ENCODE peak calls at places on chromosomes 2 and 18, in nine cellular contexts. V, Q, P, N, A, C, M, S and R are unnamed samples. For H3K4me1, the result is how much of the 10 kb centered on the place peaks cover.

GRCh38 chr2:45180784-45181183 is 171.5 kb upstream of the SIX2 start:
- DNase-seq in V (no peak), Q (no peak), P (no peak), N (no peak), A (no peak), C (no peak), M (no peak), S (no peak), R (no peak)

GRCh38 chr2:101479328-101479727 is 4.4 kb upstream of the RFX8 start:
- DNase-seq in V (no peak), Q (no peak), P (no peak), N (no peak), A (no peak), C (no peak), M (no peak), S (peak), R (no peak)

GRCh38 chr2:43461461-43462073 is 134.3 kb downstream of the THADA start:
- DNase-seq in V (no peak), Q (no peak), P (no peak), N (no peak), A (no peak), C (no peak), M (no peak), S (no peak), R (no peak)

GRCh38 chr18:43789234-43790000 is 512.1 kb upstream of the SYT4 start:
- DNase-seq in V (no peak), Q (no peak), P (no peak), N (no peak), A (no peak), C (no peak), M (peak), S (no peak), R (no peak)

GRCh38 chr2:78699696-78700095 is 325.8 kb upstream of the REG3G start:
- DNase-seq in V (no peak), Q (no peak), P (no peak), N (no peak), A (no peak), C (no peak), M (no peak), S (no peak), R (no peak)

GRCh38 chr2:85662899-85663683 is 4.9 kb downstream of the SFTPB start:
- DNase-seq in V (no peak), Q (no peak), P (no peak), N (no peak), A (no peak), C (peak), M (peak), S (peak), R (no peak)

GRCh38 chr2:10573709-10574108 is 116.1 kb downstream of the NOL10 start:
- DNase-seq in V (no peak), Q (no peak), P (no peak), N (no peak), A (no peak), C (no peak), M (no peak), S (no peak), R (no peak)

GRCh38 chr2:134537702-134538101 is 181.1 kb downstream of the TMEM163 start:
- DNase-seq in V (no peak), Q (no peak), P (no peak), N (no peak), A (no peak), C (no peak), M (no peak), S (no peak), R (no peak)

GRCh38 chr2:98359986-98360385 is 13.7 kb downstream of the CNGA3 start:
- DNase-seq in V (no peak), Q (peak), P (no peak), N (no peak), A (no peak), C (no peak), M (no peak), S (no peak), R (no peak)

GRCh38 chr2:37287966-37288365 is 36.7 kb downstream of the PRKD3 start:
- DNase-seq in V (no peak), Q (no peak), P (no peak), N (no peak), A (no peak), C (no peak), M (peak), S (no peak), R (no peak)

GRCh38 chr2:241034490-241035141 is 36.2 kb downstream of the SNED1 start:
- DNase-seq in V (peak), Q (peak), P (no peak), N (no peak), A (no peak), C (no peak), M (no peak), S (no peak), R (no peak)

GRCh38 chr2:110729106-110729505 is 3.3 kb upstream of the ACOXL start:
- DNase-seq in V (no peak), Q (peak), P (no peak), N (no peak), A (no peak), C (no peak), M (no peak), S (no peak), R (no peak)

GRCh38 chr2:127901339-127902072 is 15.8 kb upstream of the AMMECR1L start:
- DNase-seq in V (no peak), Q (no peak), P (no peak), N (no peak), A (peak), C (peak), M (peak), S (peak), R (no peak)

GRCh38 chr2:9021563-9022211 is 18.2 kb upstream of the MBOAT2 start:
- DNase-seq in V (no peak), Q (no peak), P (no peak), N (no peak), A (no peak), C (no peak), M (no peak), S (no peak), R (no peak)

GRCh38 chr2:99348173-99348572 is 11.0 kb downstream of the EIF5B start:
- DNase-seq in V (no peak), Q (no peak), P (no peak), N (no peak), A (no peak), C (no peak), M (no peak), S (no peak), R (no peak)

GRCh38 chr2:152468832-152469692 is 134.1 kb downstream of the FMNL2 start:
- DNase-seq in V (no peak), Q (peak), P (no peak), N (no peak), A (no peak), C (peak), M (no peak), S (peak), R (no peak)

GRCh38 chr18:10421859-10422258 is 32.6 kb upstream of the APCDD1 start:
- DNase-seq in V (no peak), Q (no peak), P (no peak), N (no peak), A (no peak), C (no peak), M (no peak), S (peak), R (no peak)

GRCh38 chr2:200310545-200310971 is 4.1 kb downstream of the SPATS2L start:
- DNase-seq in V (no peak), Q (no peak), P (no peak), N (no peak), A (no peak), C (no peak), M (no peak), S (peak), R (no peak)

DNA sequence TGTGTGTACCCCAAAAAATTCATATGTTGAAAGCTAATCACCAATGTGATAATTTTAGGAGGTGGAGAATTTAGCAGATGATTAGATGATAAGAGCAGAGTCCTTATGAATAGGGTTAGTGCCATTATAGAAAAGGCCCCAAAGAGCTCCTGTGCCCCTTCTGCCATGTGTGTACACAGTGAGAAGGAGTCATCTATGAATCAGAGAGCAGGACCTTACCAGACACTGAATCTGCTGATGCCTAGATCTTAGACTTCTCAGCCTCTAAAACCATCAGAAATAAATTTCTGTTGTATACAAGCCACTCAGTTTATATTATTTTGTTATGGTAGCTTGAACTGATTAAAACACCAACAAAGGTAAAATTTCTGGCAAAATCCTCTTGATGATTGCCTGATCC is 560.0 kb upstream of the CDH2 start:
- DNase-seq in V (no peak), Q (no peak), P (no peak), N (no peak), A (no peak), C (no peak), M (no peak), S (peak), R (no peak)
- H3K27ac ChIP-seq in V (no peak), Q (no peak), P (no peak), N (no peak), A (no peak), C (no peak), M (no peak), S (no peak), R (no peak)

DNA sequence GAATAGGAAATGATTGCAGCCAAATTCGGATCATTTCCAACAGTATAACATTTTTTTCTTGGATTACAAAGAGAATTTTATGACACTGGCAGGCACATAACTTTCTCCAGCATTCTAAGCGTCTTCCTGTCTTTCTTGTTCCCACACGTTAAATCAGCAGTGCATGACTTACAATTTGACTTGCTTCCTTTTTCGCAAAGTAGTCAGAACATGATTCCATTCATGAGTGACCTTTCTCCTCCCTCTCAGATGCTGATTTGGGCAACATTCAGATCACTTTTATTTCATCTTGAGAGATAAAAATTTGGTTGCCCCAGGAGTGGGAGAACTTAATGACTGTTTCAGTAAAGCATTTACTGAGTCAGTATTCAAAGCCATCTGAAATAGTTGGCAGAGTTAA is 858.7 kb upstream of the ACVR2A start:
- DNase-seq in V (no peak), Q (no peak), P (no peak), N (no peak), A (no peak), C (no peak), M (no peak), S (no peak), R (no peak)
- H3K4me1 ChIP-seq in V (under half), Q (under half), P (under half), N (under half), A (under half), C (under half), M (under half), S (under half), R (under half)

DNA sequence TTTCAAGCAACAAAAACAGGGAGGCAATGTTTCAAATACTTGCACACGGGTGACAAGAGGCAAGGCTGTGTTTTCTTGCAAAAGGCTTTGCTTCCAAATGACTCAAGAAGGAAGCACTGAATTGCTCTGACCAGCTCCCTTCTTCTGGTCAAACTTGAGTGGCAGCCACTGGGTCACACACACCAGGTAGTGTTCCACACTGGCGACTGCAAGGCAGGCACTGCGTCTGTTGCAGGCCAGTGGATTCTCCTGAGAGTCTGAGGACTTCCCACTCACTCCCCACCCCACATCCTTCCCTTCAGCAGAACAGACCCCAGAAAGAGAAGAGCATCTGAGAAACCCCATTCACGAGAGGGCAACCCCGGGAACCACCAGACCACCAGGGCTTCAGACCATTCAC is 19.8 kb downstream of the PARD6G start:
- DNase-seq in V (no peak), Q (peak), P (no peak), N (no peak), A (no peak), C (no peak), M (no peak), S (no peak), R (no peak)
- H3K27ac ChIP-seq in V (no peak), Q (no peak), P (no peak), N (no peak), A (no peak), C (no peak), M (no peak), S (no peak), R (no peak)

GRCh38 chr2:119230219-119230618 is 6.6 kb downstream of the STEAP3 start:
- DNase-seq in V (no peak), Q (no peak), P (no peak), N (no peak), A (no peak), C (no peak), M (no peak), S (no peak), R (no peak)

GRCh38 chr2:119230630-119231185 is 7.1 kb downstream of the STEAP3 start:
- DNase-seq in V (no peak), Q (no peak), P (no peak), N (no peak), A (no peak), C (no peak), M (no peak), S (peak), R (no peak)

GRCh38 chr2:119232666-119232993 is 9.0 kb downstream of the STEAP3 start:
- DNase-seq in V (no peak), Q (no peak), P (no peak), N (no peak), A (no peak), C (no peak), M (no peak), S (no peak), R (no peak)

GRCh38 chr2:119233326-119234020 is 9.8 kb downstream of the STEAP3 start:
- DNase-seq in V (no peak), Q (no peak), P (no peak), N (no peak), A (no peak), C (no peak), M (no peak), S (peak), R (no peak)

GRCh38 chr2:119231975-119232665 is 8.5 kb downstream of the STEAP3 start:
- DNase-seq in V (no peak), Q (no peak), P (no peak), N (no peak), A (no peak), C (no peak), M (no peak), S (peak), R (no peak)
- H3K4me1 ChIP-seq in V (under half), Q (under half), P (under half), N (under half), A (under half), C (under half), M (under half), S (under half), R (under half)

DNA sequence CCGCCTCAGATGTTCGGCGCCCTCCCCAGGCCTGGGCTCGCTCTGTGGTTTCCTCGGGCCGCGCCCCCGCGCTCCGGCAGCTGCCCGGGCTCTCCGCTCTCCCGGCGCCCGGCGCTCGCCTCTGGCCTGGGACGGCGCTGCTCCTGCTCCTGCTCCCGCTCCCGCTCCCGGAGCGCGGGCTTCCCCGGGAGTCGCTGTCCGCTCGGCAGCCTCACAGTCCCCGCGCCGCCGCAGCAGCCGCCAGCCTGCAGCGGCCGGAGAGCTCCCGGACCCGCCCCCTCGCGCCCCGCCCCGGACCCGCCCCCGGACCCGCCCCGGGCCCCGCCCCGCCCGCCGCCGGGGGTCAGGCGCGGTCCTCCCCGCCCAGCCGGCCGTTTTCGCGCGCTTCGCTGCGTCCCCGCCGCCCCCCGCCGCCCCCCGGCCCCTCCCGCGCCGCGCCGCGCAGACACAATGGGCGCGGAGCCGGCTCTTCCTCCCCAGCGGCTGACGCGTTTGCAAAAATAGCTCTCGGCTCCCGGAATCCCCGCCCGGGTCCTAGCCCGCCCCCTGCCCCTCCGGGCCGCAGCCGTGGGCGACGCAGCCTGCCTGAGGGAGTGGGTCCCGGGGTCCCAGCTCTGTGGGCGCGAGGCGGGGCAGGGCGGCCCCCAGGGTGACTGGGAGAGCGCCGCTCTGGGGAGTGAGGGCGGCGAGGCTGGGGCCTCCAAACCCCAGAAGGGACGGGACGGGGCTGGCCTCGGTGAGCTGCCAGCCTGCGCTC is at the start of gene ARL4C:
- DNase-seq in V (peak), Q (no peak), P (peak), N (peak), A (peak), C (peak), M (peak), S (peak), R (peak)
- H3K27ac ChIP-seq in V (peak), Q (peak), P (peak), N (peak), A (peak), C (no peak), M (peak), S (peak), R (peak)

DNA sequence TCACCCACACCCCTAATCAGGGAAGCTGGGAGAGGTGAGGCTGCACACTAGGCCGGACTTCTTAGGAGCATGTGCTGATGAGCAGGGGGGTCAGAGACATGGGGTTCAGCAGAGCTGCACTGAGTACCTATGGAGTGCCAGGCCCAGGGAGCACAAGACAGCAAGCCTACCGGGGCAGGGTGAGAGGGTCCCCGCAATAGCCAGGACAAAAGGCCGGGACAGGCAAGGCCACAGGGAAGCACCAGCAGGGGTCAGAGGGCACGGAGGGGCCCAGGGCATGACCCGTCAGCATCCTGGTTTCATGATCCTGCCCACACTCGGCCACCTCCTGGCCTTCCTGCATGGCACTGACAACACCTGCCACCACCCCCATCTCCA is 73.5 kb downstream of the TNS1 start:
- DNase-seq in V (no peak), Q (no peak), P (no peak), N (no peak), A (peak), C (no peak), M (no peak), S (no peak), R (no peak)
- H3K4me1 ChIP-seq in V (half or more), Q (half or more), P (under half), N (under half), A (half or more), C (half or more), M (under half), S (half or more), R (under half)

DNA sequence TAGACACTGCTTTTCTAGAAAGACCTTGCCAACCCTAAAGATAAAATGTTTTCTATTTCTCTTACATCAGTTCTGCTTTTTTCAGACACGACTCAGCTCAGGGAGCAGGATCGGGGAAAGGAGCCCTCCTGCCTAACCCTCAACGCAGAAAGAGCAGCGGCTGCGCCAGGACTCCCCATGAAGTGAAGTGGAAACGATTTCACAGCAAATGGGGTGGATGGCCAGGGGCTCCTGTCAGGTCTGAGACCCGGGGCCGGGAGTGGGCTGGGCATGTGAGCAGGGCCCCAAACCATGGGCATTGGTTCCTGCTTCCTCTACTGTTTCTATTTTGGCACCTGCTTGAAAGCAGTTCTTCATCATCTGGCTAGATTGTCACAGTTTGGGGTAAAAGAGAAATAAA is 89.4 kb upstream of the PXDN start:
- DNase-seq in V (peak), Q (no peak), P (no peak), N (no peak), A (no peak), C (no peak), M (no peak), S (no peak), R (no peak)
- H3K27ac ChIP-seq in V (no peak), Q (no peak), P (no peak), N (no peak), A (no peak), C (no peak), M (no peak), S (no peak), R (no peak)

GRCh38 chr2:218403810-218404209 is 4.1 kb downstream of the CTDSP1 start:
- DNase-seq in V (no peak), Q (no peak), P (no peak), N (no peak), A (no peak), C (no peak), M (peak), S (no peak), R (no peak)

GRCh38 chr2:218402491-218402901 is 2.8 kb downstream of the CTDSP1 start:
- DNase-seq in V (no peak), Q (no peak), P (no peak), N (no peak), A (no peak), C (no peak), M (peak), S (no peak), R (no peak)

GRCh38 chr2:218401834-218402370 is 2.2 kb downstream of the CTDSP1 start:
- DNase-seq in V (peak), Q (no peak), P (no peak), N (no peak), A (peak), C (peak), M (peak), S (no peak), R (no peak)

GRCh38 chr2:218404351-218405145 is 4.9 kb downstream of the CTDSP1 start:
- DNase-seq in V (no peak), Q (no peak), P (peak), N (no peak), A (no peak), C (peak), M (peak), S (no peak), R (no peak)

GRCh38 chr2:218402911-218403411 is 3.3 kb downstream of the CTDSP1 start:
- DNase-seq in V (peak), Q (no peak), P (no peak), N (no peak), A (no peak), C (no peak), M (peak), S (no peak), R (no peak)
- H3K4me1 ChIP-seq in V (under half), Q (half or more), P (half or more), N (under half), A (half or more), C (under half), M (half or more), S (under half), R (half or more)